ENCODE peak calls at places on chromosomes 13 and 19, in seven cellular contexts. One of them, this sample, is unnamed.

GRCh38 chr13:31334547-31334946 is 134.8 kb downstream of the B3GLCT start:
- DNase-seq in epithelial cell of proximal tubule: no peak
- DNase-seq in HFFc6: no peak
- DNase-seq in progenitor cell of endocrine pancreas: no peak
- DNase-seq in fibroblast of lung: no peak
- DNase-seq in kidney epithelial cell: no peak
- DNase-seq in CD8-positive, alpha-beta T cell: no peak
- DNase-seq in this sample: no peak

GRCh38 chr19:48196321-48196761 is 25.9 kb downstream of the ZSWIM9 start:
- DNase-seq in kidney epithelial cell: no peak
- DNase-seq in HFFc6: no peak
- DNase-seq in CD8-positive, alpha-beta T cell: no peak
- DNase-seq in progenitor cell of endocrine pancreas: no peak
- DNase-seq in fibroblast of lung: no peak
- DNase-seq in epithelial cell of proximal tubule: no peak
- DNase-seq in this sample: no peak

GRCh38 chr13:113045214-113046007 is 60.2 kb upstream of the F7 start:
- DNase-seq in CD8-positive, alpha-beta T cell: no peak
- DNase-seq in progenitor cell of endocrine pancreas: no peak
- DNase-seq in epithelial cell of proximal tubule: no peak
- DNase-seq in kidney epithelial cell: no peak
- DNase-seq in HFFc6: no peak
- DNase-seq in fibroblast of lung: no peak
- DNase-seq in this sample: no peak

GRCh38 chr13:73060251-73061160 is 1.7 kb downstream of the KLF5 start:
- DNase-seq in HFFc6: peak
- DNase-seq in CD8-positive, alpha-beta T cell: no peak
- DNase-seq in epithelial cell of proximal tubule: no peak
- DNase-seq in progenitor cell of endocrine pancreas: no peak
- DNase-seq in kidney epithelial cell: no peak
- DNase-seq in fibroblast of lung: peak
- DNase-seq in this sample: peak

GRCh38 chr19:287381-287871 is 3.8 kb downstream of the PLPP2 start:
- DNase-seq in epithelial cell of proximal tubule: no peak
- DNase-seq in HFFc6: no peak
- DNase-seq in CD8-positive, alpha-beta T cell: no peak
- DNase-seq in kidney epithelial cell: no peak
- DNase-seq in progenitor cell of endocrine pancreas: no peak
- DNase-seq in fibroblast of lung: no peak
- DNase-seq in this sample: no peak

GRCh38 chr13:74306496-74306895 is 172.3 kb upstream of the KLF12 start:
- DNase-seq in epithelial cell of proximal tubule: no peak
- DNase-seq in HFFc6: peak
- DNase-seq in CD8-positive, alpha-beta T cell: no peak
- DNase-seq in fibroblast of lung: peak
- DNase-seq in progenitor cell of endocrine pancreas: no peak
- DNase-seq in kidney epithelial cell: no peak
- DNase-seq in this sample: no peak

GRCh38 chr19:50498219-50499056 is 12.6 kb downstream of the JOSD2 start:
- DNase-seq in fibroblast of lung: no peak
- DNase-seq in kidney epithelial cell: no peak
- DNase-seq in CD8-positive, alpha-beta T cell: no peak
- DNase-seq in HFFc6: no peak
- DNase-seq in epithelial cell of proximal tubule: no peak
- DNase-seq in progenitor cell of endocrine pancreas: no peak
- DNase-seq in this sample: no peak

GRCh38 chr19:46296722-46297431 is at the start of gene HIF3A:
- DNase-seq in fibroblast of lung: peak
- DNase-seq in progenitor cell of endocrine pancreas: peak
- DNase-seq in HFFc6: no peak
- DNase-seq in epithelial cell of proximal tubule: no peak
- DNase-seq in CD8-positive, alpha-beta T cell: no peak
- DNase-seq in kidney epithelial cell: no peak
- DNase-seq in this sample: no peak

GRCh38 chr19:47232422-47233211 is 1.6 kb upstream of the BBC3 start:
- DNase-seq in kidney epithelial cell: no peak
- DNase-seq in fibroblast of lung: peak
- DNase-seq in CD8-positive, alpha-beta T cell: no peak
- DNase-seq in HFFc6: peak
- DNase-seq in progenitor cell of endocrine pancreas: no peak
- DNase-seq in epithelial cell of proximal tubule: no peak
- DNase-seq in this sample: peak

GRCh38 chr19:12774588-12775555 is at the start of gene HOOK2:
- DNase-seq in kidney epithelial cell: no peak
- DNase-seq in progenitor cell of endocrine pancreas: peak
- DNase-seq in epithelial cell of proximal tubule: no peak
- DNase-seq in fibroblast of lung: no peak
- DNase-seq in HFFc6: no peak
- DNase-seq in CD8-positive, alpha-beta T cell: no peak
- DNase-seq in this sample: no peak

GRCh38 chr19:54653181-54653809 is 9.5 kb upstream of the LILRB4 start:
- DNase-seq in kidney epithelial cell: no peak
- DNase-seq in epithelial cell of proximal tubule: no peak
- DNase-seq in fibroblast of lung: peak
- DNase-seq in HFFc6: peak
- DNase-seq in CD8-positive, alpha-beta T cell: no peak
- DNase-seq in progenitor cell of endocrine pancreas: no peak
- DNase-seq in this sample: peak

GRCh38 chr19:30161770-30162169 is 210.4 kb upstream of the ZNF536 start:
- DNase-seq in HFFc6: no peak
- DNase-seq in CD8-positive, alpha-beta T cell: no peak
- DNase-seq in epithelial cell of proximal tubule: no peak
- DNase-seq in kidney epithelial cell: no peak
- DNase-seq in fibroblast of lung: no peak
- DNase-seq in progenitor cell of endocrine pancreas: no peak
- DNase-seq in this sample: no peak

GRCh38 chr13:27263438-27263837 is 7.2 kb upstream of the RASL11A start:
- DNase-seq in progenitor cell of endocrine pancreas: no peak
- DNase-seq in fibroblast of lung: no peak
- DNase-seq in kidney epithelial cell: no peak
- DNase-seq in HFFc6: no peak
- DNase-seq in epithelial cell of proximal tubule: no peak
- DNase-seq in CD8-positive, alpha-beta T cell: no peak
- DNase-seq in this sample: no peak

GRCh38 chr13:33017410-33017929 is 1.2 kb downstream of the KL start:
- DNase-seq in HFFc6: no peak
- DNase-seq in CD8-positive, alpha-beta T cell: no peak
- DNase-seq in progenitor cell of endocrine pancreas: no peak
- DNase-seq in epithelial cell of proximal tubule: peak
- DNase-seq in fibroblast of lung: peak
- DNase-seq in kidney epithelial cell: peak
- DNase-seq in this sample: peak

GRCh38 chr19:45200614-45201013 is 22.0 kb downstream of the BLOC1S3 start:
- DNase-seq in fibroblast of lung: peak
- DNase-seq in CD8-positive, alpha-beta T cell: no peak
- DNase-seq in HFFc6: peak
- DNase-seq in progenitor cell of endocrine pancreas: no peak
- DNase-seq in epithelial cell of proximal tubule: no peak
- DNase-seq in kidney epithelial cell: no peak
- DNase-seq in this sample: no peak

GRCh38 chr13:95254341-95254740 is 46.9 kb downstream of the ABCC4 start:
- DNase-seq in kidney epithelial cell: no peak
- DNase-seq in HFFc6: peak
- DNase-seq in epithelial cell of proximal tubule: no peak
- DNase-seq in progenitor cell of endocrine pancreas: no peak
- DNase-seq in CD8-positive, alpha-beta T cell: no peak
- DNase-seq in fibroblast of lung: no peak
- DNase-seq in this sample: no peak

DNA sequence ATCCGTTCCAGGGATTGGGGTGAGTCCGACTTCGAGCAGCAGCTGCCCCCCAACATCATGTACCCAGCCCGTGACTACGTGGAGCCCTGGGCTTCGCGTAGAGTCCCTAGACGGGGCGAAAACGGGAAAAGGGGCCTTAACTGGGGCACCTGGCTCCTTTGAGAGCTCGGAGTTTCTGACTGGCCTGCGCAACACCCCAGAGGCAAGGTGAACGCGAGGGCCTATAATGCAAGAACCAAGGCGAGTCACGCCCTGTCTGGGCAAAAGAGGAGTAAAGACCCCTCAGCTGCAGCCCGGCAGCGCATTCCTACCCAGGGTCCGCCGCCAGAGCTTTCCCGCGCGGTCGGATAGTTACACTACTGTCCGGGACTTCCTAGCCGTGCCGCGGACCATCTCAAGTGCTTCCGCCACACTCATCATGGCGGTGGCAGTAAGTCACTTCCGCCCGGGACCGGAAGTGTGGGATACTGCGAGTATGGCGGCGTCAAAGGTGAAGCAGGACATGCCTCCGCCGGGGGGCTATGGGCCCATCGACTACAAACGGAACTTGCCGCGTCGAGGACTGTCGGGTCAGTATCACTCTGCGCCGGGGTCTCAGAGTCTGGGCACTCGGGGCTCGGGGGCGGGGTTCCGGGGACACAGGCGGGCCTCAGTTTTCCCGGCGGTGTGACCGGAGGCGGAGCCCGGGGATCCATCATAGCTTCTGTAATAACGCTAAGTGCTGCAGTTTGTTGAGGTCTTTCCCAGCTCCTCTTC is at the start of gene NDUFA13:
- DNase-seq in kidney epithelial cell: peak
- DNase-seq in HFFc6: peak
- DNase-seq in progenitor cell of endocrine pancreas: peak
- DNase-seq in epithelial cell of proximal tubule: peak
- DNase-seq in CD8-positive, alpha-beta T cell: peak
- DNase-seq in fibroblast of lung: peak
- DNase-seq in this sample: peak
- TF ChIP-seq CTCF in kidney epithelial cell: peak
- TF ChIP-seq CTCF in HFFc6: no peak
- TF ChIP-seq CTCF in progenitor cell of endocrine pancreas: peak
- TF ChIP-seq CTCF in epithelial cell of proximal tubule: peak
- TF ChIP-seq CTCF in CD8-positive, alpha-beta T cell: no peak
- TF ChIP-seq CTCF in fibroblast of lung: no peak
- TF ChIP-seq CTCF in this sample: no peak

DNA sequence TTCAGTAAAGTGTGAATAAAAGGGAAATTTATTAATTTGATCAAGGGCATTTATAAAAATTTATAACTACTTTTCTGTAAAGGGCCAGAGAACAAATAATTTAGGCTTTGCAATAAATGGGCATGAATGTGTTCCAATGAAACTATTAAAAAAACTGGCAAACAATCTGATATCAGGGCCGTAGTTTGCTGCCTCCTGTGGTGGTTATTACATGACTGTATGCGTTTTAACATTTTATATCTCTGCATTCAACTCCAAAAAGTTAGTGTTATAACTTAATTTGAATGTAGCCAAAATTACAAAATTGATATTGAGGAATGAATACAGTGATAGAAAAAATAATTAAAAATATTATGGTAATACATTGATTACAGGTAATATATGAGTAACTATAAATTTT is 80.5 kb upstream of the POSTN start:
- DNase-seq in kidney epithelial cell: no peak
- DNase-seq in progenitor cell of endocrine pancreas: no peak
- DNase-seq in epithelial cell of proximal tubule: no peak
- DNase-seq in HFFc6: no peak
- DNase-seq in CD8-positive, alpha-beta T cell: no peak
- DNase-seq in fibroblast of lung: no peak
- DNase-seq in this sample: no peak
- TF ChIP-seq CTCF in kidney epithelial cell: peak
- TF ChIP-seq CTCF in progenitor cell of endocrine pancreas: peak
- TF ChIP-seq CTCF in epithelial cell of proximal tubule: no peak
- TF ChIP-seq CTCF in HFFc6: peak
- TF ChIP-seq CTCF in CD8-positive, alpha-beta T cell: no peak
- TF ChIP-seq CTCF in fibroblast of lung: peak
- TF ChIP-seq CTCF in this sample: no peak

DNA sequence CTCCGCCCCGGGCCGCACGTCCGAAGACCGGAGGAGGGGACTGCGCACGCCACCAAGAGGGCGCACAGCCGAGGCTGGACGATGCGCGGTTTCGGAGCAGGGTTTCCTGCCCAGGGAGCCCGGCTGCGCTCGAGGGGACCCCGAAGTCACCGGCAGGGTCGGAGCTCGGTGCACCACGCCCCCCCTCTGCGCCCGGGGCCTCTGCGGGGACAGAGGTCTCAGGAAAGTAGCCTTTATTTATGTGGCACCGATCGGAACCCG is 108.9 kb upstream of the DOCK9 start:
- DNase-seq in HFFc6: no peak
- DNase-seq in epithelial cell of proximal tubule: no peak
- DNase-seq in CD8-positive, alpha-beta T cell: peak
- DNase-seq in fibroblast of lung: peak
- DNase-seq in kidney epithelial cell: no peak
- DNase-seq in progenitor cell of endocrine pancreas: no peak
- DNase-seq in this sample: no peak
- TF ChIP-seq CTCF in HFFc6: no peak
- TF ChIP-seq CTCF in epithelial cell of proximal tubule: no peak
- TF ChIP-seq CTCF in CD8-positive, alpha-beta T cell: no peak
- TF ChIP-seq CTCF in fibroblast of lung: no peak
- TF ChIP-seq CTCF in kidney epithelial cell: no peak
- TF ChIP-seq CTCF in progenitor cell of endocrine pancreas: no peak
- TF ChIP-seq CTCF in this sample: no peak

GRCh38 chr19:41894350-41894749 is 11.4 kb downstream of the ARHGEF1 start:
- DNase-seq in progenitor cell of endocrine pancreas: no peak
- DNase-seq in CD8-positive, alpha-beta T cell: no peak
- DNase-seq in kidney epithelial cell: no peak
- DNase-seq in epithelial cell of proximal tubule: no peak
- DNase-seq in fibroblast of lung: no peak
- DNase-seq in HFFc6: no peak
- DNase-seq in this sample: no peak

GRCh38 chr19:41897181-41897580 is 14.2 kb downstream of the ARHGEF1 start:
- DNase-seq in progenitor cell of endocrine pancreas: no peak
- DNase-seq in CD8-positive, alpha-beta T cell: no peak
- DNase-seq in epithelial cell of proximal tubule: no peak
- DNase-seq in HFFc6: no peak
- DNase-seq in fibroblast of lung: no peak
- DNase-seq in kidney epithelial cell: no peak
- DNase-seq in this sample: no peak

GRCh38 chr19:41896581-41896942 is 13.6 kb downstream of the ARHGEF1 start:
- DNase-seq in CD8-positive, alpha-beta T cell: no peak
- DNase-seq in progenitor cell of endocrine pancreas: no peak
- DNase-seq in HFFc6: no peak
- DNase-seq in kidney epithelial cell: no peak
- DNase-seq in fibroblast of lung: no peak
- DNase-seq in epithelial cell of proximal tubule: no peak
- DNase-seq in this sample: no peak

GRCh38 chr19:41897820-41898219 is 14.8 kb downstream of the ARHGEF1 start:
- DNase-seq in kidney epithelial cell: no peak
- DNase-seq in fibroblast of lung: no peak
- DNase-seq in progenitor cell of endocrine pancreas: no peak
- DNase-seq in CD8-positive, alpha-beta T cell: no peak
- DNase-seq in HFFc6: no peak
- DNase-seq in epithelial cell of proximal tubule: no peak
- DNase-seq in this sample: no peak

DNA sequence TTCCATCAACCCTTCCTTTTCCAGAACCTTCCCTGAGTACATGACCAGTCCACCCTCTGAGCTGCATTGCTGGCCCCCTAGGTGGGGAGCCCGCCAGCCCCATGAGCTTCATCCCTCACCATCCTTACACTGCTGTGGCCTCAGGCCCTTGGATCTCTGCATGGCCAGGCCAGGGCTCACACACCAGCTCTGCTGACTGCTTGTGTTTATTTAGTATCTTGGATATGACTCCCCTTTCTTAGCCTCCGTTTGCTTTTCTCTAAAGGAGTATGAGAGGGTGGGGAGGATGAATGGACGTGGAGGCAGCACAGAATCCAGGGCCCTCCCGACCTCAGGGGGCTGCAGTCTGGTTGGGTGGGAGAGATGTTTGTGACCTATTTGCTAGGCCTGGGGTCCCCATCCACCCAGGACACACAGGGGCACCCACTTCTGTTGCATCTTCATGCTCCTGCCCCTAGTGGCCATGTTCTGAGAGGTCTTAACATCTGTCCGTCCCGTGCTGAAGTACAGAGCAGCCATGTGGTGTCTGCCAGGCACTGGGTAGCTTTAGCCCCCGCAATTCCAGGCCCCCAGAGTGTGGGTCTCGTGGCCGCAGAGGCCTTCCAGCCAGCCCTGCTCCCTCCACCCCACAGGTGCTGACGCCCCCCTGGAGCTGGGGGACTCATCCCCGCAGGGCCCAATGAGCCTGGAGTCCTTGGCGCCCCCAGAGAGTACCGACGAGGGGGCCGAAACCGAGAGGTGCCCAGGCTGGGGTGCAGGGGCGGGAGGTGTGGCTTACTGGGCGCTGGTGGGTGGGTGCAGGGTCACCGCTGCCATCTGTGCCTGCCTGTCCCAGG is 13.0 kb downstream of the ARHGEF1 start:
- DNase-seq in CD8-positive, alpha-beta T cell: no peak
- DNase-seq in epithelial cell of proximal tubule: no peak
- DNase-seq in kidney epithelial cell: no peak
- DNase-seq in HFFc6: no peak
- DNase-seq in fibroblast of lung: no peak
- DNase-seq in progenitor cell of endocrine pancreas: no peak
- DNase-seq in this sample: no peak
- TF ChIP-seq CTCF in CD8-positive, alpha-beta T cell: peak
- TF ChIP-seq CTCF in epithelial cell of proximal tubule: peak
- TF ChIP-seq CTCF in kidney epithelial cell: peak
- TF ChIP-seq CTCF in HFFc6: peak
- TF ChIP-seq CTCF in fibroblast of lung: no peak
- TF ChIP-seq CTCF in progenitor cell of endocrine pancreas: peak
- TF ChIP-seq CTCF in this sample: peak